ENCODE peak calls at places on chromosomes 2 and 18, in five cellular contexts. K is mesenchymal stem cell, O is right cardiac atrium, E is pancreas, I is Peyer's patch. X is an unnamed sample. For H3K4me1, the result is how much of the 10 kb centered on the place peaks cover.

GRCh38 chr18:56445422-56445821 is 193.0 kb downstream of the TXNL1 start:
- DNase-seq in K (no peak), O (no peak), E (no peak), I (no peak), X (no peak)

GRCh38 chr2:36069083-36069482 is 286.5 kb upstream of the CRIM1 start:
- DNase-seq in K (no peak), O (no peak), E (no peak), I (no peak), X (no peak)

GRCh38 chr18:8788503-8789429 is 83.4 kb downstream of the MTCL1 start:
- DNase-seq in K (no peak), O (no peak), E (no peak), I (peak), X (no peak)

GRCh38 chr18:41992698-41993097 is 37.7 kb downstream of the PIK3C3 start:
- DNase-seq in K (no peak), O (no peak), E (no peak), I (no peak), X (no peak)

GRCh38 chr2:12766421-12766879 is 49.7 kb downstream of the TRIB2 start:
- DNase-seq in K (no peak), O (no peak), E (no peak), I (no peak), X (no peak)

GRCh38 chr2:70837980-70838379 is 2.4 kb upstream of the CD207 start:
- DNase-seq in K (no peak), O (no peak), E (no peak), I (no peak), X (no peak)

GRCh38 chr2:85216927-85217326 is 83.7 kb downstream of the TCF7L1 start:
- DNase-seq in K (no peak), O (no peak), E (no peak), I (no peak), X (no peak)

GRCh38 chr2:111715987-111716900 is 167.7 kb downstream of the ANAPC1 start:
- DNase-seq in K (no peak), O (peak), E (no peak), I (no peak), X (no peak)

GRCh38 chr18:73933666-73934065 is 214.0 kb downstream of the FBXO15 start:
- DNase-seq in K (no peak), O (no peak), E (no peak), I (no peak), X (no peak)

GRCh38 chr2:190179754-190180312 is 117.3 kb upstream of the MSTN start:
- DNase-seq in K (no peak), O (peak), E (no peak), I (no peak), X (no peak)

GRCh38 chr2:29783696-29784095 is 137.7 kb downstream of the ALK start:
- DNase-seq in K (no peak), O (no peak), E (no peak), I (no peak), X (no peak)

GRCh38 chr2:104846955-104847820 is 6.7 kb upstream of the POU3F3 start:
- DNase-seq in K (no peak), O (no peak), E (no peak), I (no peak), X (no peak)

GRCh38 chr2:23301151-23301550 is 83.8 kb upstream of the KLHL29 start:
- DNase-seq in K (peak), O (no peak), E (no peak), I (no peak), X (no peak)

GRCh38 chr2:45748239-45748638 is 96.8 kb downstream of the PRKCE start:
- DNase-seq in K (no peak), O (no peak), E (no peak), I (no peak), X (no peak)

GRCh38 chr2:19208479-19209204 is 149.8 kb downstream of the OSR1 start:
- DNase-seq in K (no peak), O (no peak), E (no peak), I (no peak), X (peak)

GRCh38 chr2:160583823-160584537 is 90.4 kb upstream of the RBMS1 start:
- DNase-seq in K (no peak), O (peak), E (no peak), I (no peak), X (no peak)

GRCh38 chr2:109210431-109211200 is 81.6 kb downstream of the SH3RF3 start:
- DNase-seq in K (no peak), O (peak), E (no peak), I (no peak), X (no peak)

GRCh38 chr2:152409691-152410597 is 75.0 kb downstream of the FMNL2 start:
- DNase-seq in K (no peak), O (no peak), E (no peak), I (no peak), X (no peak)

DNA sequence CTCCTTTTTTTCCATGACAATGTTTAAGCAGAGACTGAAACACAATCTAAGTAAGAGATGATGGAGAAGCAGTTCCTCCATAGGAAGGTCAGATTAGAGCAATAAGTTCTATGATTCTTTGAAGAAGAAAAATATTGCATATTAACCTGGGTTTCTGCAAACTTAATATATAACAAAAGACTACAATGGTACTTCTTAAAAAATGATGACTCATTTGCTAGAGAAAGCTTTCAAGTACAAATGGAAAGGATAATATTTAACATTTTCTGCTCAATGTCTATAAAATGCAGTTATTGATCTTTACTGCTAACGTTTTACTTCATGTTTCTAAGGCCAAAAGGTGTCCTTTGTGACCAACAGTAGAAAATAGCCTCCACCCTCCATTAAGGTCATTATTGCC is 158.6 kb downstream of the DOCK10 start:
- DNase-seq in K (no peak), O (no peak), E (no peak), I (no peak), X (no peak)
- H3K4me1 ChIP-seq in K (under half), O (under half), E (under half), I (under half), X (under half)

GRCh38 chr2:73104933-73105332 is 7.8 kb downstream of the RAB11FIP5 start:
- DNase-seq in K (peak), O (no peak), E (no peak), I (no peak), X (no peak)

GRCh38 chr2:73105511-73105971 is 7.2 kb downstream of the RAB11FIP5 start:
- DNase-seq in K (no peak), O (no peak), E (no peak), I (no peak), X (no peak)

GRCh38 chr2:73106791-73107190 is 6.0 kb downstream of the RAB11FIP5 start:
- DNase-seq in K (no peak), O (no peak), E (no peak), I (no peak), X (no peak)

GRCh38 chr2:73109796-73110540 is 2.8 kb downstream of the RAB11FIP5 start:
- DNase-seq in K (no peak), O (no peak), E (no peak), I (no peak), X (no peak)

GRCh38 chr2:73107211-73107926 is 5.4 kb downstream of the RAB11FIP5 start:
- DNase-seq in K (no peak), O (peak), E (peak), I (peak), X (no peak)
- H3K4me1 ChIP-seq in K (under half), O (under half), E (under half), I (under half), X (under half)

GRCh38 chr2:113171359-113172075 is 2.3 kb upstream of the PSD4 start:
- DNase-seq in K (no peak), O (no peak), E (no peak), I (peak), X (no peak)
- H3K4me1 ChIP-seq in K (under half), O (under half), E (under half), I (under half), X (under half)

GRCh38 chr2:8238521-8239230 is 443.2 kb upstream of the ID2 start:
- DNase-seq in K (no peak), O (peak), E (no peak), I (no peak), X (no peak)
- H3K4me1 ChIP-seq in K (under half), O (under half), E (under half), I (under half), X (under half)

DNA sequence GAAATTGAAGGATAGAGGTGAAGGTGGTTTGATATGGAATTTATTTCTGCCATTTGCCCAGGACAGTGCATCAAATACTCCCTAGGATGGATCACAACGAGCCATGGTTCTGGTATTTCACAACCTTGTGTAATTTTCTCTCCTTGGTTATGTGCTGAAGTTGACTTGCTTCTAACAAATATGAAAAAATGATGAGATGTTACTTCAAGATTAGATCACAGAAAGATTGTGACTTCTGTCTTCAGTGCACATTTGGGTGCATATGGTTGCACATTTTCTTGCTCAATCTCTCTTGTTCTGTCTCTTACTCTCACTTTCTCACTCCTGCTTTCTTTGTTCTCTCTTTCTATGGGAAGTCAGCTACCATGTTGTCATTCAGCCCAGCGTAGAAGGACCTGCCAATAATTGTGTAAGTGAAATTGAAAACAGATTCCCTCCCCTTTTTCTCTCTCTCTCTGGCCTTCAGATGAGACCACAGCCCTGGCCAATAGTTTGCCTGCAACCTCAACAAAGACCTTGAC is 104.6 kb upstream of the RMDN2 start:
- DNase-seq in K (no peak), O (no peak), E (no peak), I (no peak), X (no peak)
- H3K4me1 ChIP-seq in K (under half), O (under half), E (under half), I (under half), X (under half)

GRCh38 chr2:99624682-99625081 is 134.9 kb upstream of the REV1 start:
- DNase-seq in K (no peak), O (peak), E (no peak), I (no peak), X (no peak)

GRCh38 chr2:99621106-99621505 is 131.3 kb upstream of the REV1 start:
- DNase-seq in K (no peak), O (no peak), E (no peak), I (no peak), X (no peak)

GRCh38 chr2:99623613-99624012 is 133.8 kb upstream of the REV1 start:
- DNase-seq in K (no peak), O (no peak), E (no peak), I (no peak), X (no peak)

GRCh38 chr2:99623035-99623434 is 133.2 kb upstream of the REV1 start:
- DNase-seq in K (no peak), O (no peak), E (no peak), I (no peak), X (no peak)

DNA sequence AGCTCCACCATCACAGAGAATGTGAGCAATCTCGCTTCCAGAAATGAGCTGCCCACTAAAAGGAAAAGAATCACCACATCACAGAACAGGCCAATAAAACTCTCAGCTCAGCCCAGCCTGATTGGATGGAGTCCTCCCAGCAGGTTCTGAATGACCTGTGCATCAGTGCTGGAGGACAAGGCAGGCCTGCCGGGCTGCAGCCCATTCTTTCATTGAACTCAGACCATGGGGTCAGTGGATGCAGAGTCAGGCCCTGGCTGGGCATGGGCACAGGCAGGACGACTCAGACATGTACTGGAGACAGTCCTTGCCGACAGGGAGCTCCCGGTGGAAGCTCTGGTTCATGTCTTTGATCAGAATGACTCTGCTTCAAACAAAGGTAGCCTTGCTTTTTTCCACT is 132.8 kb upstream of the REV1 start:
- DNase-seq in K (no peak), O (no peak), E (no peak), I (no peak), X (no peak)
- H3K4me1 ChIP-seq in K (under half), O (under half), E (under half), I (under half), X (under half)

DNA sequence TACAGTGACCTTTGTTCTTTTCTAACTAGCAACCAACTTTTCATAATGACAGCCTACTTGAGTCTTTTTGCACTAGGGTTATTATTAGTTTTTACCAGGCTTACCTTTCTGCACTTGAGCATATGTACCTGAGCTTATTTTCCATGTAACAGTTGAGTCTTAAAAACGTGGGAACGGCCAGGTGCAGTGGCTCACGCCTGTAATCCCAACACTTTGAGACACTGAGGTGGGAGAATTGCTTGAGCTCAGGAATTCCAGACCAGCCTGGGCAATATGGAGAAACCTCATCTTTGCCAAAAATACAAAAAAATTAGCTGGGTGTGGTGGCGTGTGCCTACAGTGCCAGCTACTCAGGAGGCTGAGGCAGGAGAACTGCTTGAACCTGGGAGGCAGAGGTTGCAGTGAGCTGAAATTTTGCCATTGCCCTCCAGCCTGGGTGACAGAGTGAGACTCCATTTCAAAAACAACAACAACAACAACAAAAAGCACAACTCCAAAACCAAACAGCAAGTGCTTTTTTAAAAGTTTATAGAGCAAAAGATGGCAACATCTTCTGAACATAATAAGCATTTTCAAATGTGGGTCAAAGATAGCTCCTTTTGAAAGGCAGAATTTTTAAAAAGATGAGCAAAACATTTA is 57.1 kb upstream of the CD28 start:
- DNase-seq in K (no peak), O (peak), E (no peak), I (no peak), X (no peak)
- H3K4me1 ChIP-seq in K (under half), O (under half), E (under half), I (under half), X (under half)